ENCODE peak calls at places on chromosome 1, in four cellular contexts. One of them, this sample, is unnamed.

GRCh38 chr1:109739738-109740614 is 862 bp downstream of the GSTM3 start:
- DNase-seq in breast epithelium: peak
- DNase-seq in gastrocnemius medialis: peak
- DNase-seq in uterus: peak
- DNase-seq in this sample: no peak

GRCh38 chr1:14110040-14110439 is 410.1 kb downstream of the PRDM2 start:
- DNase-seq in breast epithelium: no peak
- DNase-seq in uterus: no peak
- DNase-seq in gastrocnemius medialis: no peak
- DNase-seq in this sample: no peak

GRCh38 chr1:101592861-101593260 is 356.0 kb downstream of the S1PR1 start:
- DNase-seq in uterus: no peak
- DNase-seq in gastrocnemius medialis: no peak
- DNase-seq in breast epithelium: no peak
- DNase-seq in this sample: no peak

GRCh38 chr1:172332230-172332629 is 88.3 kb upstream of the C1orf105 start:
- DNase-seq in gastrocnemius medialis: no peak
- DNase-seq in breast epithelium: no peak
- DNase-seq in uterus: no peak
- DNase-seq in this sample: no peak

GRCh38 chr1:79448426-79448825 is 441.9 kb upstream of the ADGRL4 start:
- DNase-seq in uterus: no peak
- DNase-seq in breast epithelium: no peak
- DNase-seq in gastrocnemius medialis: no peak
- DNase-seq in this sample: no peak

GRCh38 chr1:202018476-202019234 is 8.3 kb downstream of the ELF3 start:
- DNase-seq in breast epithelium: peak
- DNase-seq in uterus: no peak
- DNase-seq in gastrocnemius medialis: no peak
- DNase-seq in this sample: no peak

GRCh38 chr1:171221665-171222591 is 26.4 kb upstream of the FMO1 start:
- DNase-seq in breast epithelium: no peak
- DNase-seq in gastrocnemius medialis: no peak
- DNase-seq in uterus: no peak
- DNase-seq in this sample: no peak

GRCh38 chr1:203628185-203628996 is 1.8 kb downstream of the ATP2B4 start:
- DNase-seq in breast epithelium: no peak
- DNase-seq in gastrocnemius medialis: no peak
- DNase-seq in uterus: peak
- DNase-seq in this sample: no peak

GRCh38 chr1:216766633-216767325 is 43.5 kb upstream of the ESRRG start:
- DNase-seq in breast epithelium: no peak
- DNase-seq in gastrocnemius medialis: no peak
- DNase-seq in uterus: no peak
- DNase-seq in this sample: no peak

GRCh38 chr1:207581496-207582168 is 63.3 kb upstream of the CR1L start:
- DNase-seq in gastrocnemius medialis: no peak
- DNase-seq in breast epithelium: no peak
- DNase-seq in uterus: no peak
- DNase-seq in this sample: no peak

GRCh38 chr1:31483012-31483946 is 70.3 kb downstream of the SERINC2 start:
- DNase-seq in gastrocnemius medialis: peak
- DNase-seq in uterus: peak
- DNase-seq in breast epithelium: peak
- DNase-seq in this sample: no peak
- TF ChIP-seq POLR2A in gastrocnemius medialis: no peak
- TF ChIP-seq POLR2A in uterus: no peak
- TF ChIP-seq POLR2A in breast epithelium: no peak
- TF ChIP-seq POLR2A in this sample: no peak

DNA sequence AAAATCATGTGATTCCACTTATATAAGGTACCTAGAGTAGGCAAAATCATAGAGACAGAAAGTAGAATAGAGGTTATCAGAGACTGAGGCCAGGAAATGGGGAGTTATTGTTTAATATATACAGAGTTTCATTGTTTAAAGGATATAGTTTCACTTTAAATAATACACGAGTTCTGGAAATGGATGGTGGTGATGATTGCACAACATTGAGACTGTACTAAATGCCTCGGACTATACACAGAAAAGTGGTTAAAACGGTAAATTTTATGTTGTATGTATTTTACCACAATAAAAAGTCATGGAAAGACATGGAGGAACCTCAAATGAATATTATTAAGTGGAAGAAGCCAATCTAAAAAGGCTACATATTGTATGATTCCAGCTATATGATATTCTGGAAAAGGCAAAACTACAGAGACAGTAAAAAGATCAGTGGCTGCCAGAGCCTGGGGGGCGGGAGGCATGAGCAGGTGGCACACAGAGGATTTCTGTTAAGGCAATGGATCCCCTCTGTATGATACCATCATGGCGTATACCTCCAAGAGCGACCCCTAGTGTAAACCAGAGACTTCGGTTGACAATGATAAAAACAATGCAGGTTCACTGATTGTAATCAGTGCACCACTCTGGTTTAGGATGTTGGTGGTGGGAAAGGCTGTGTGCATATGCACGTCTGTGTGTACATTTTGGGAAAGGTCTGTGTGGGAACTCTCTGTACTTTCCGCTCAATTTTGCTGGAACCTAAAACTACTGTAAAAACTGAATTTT is 7.5 kb downstream of the C1orf198 start:
- DNase-seq in uterus: no peak
- DNase-seq in gastrocnemius medialis: no peak
- DNase-seq in breast epithelium: no peak
- DNase-seq in this sample: no peak
- TF ChIP-seq CTCF in uterus: no peak
- TF ChIP-seq CTCF in gastrocnemius medialis: no peak
- TF ChIP-seq CTCF in breast epithelium: no peak
- TF ChIP-seq CTCF in this sample: no peak

GRCh38 chr1:6861075-6861724 is 75.9 kb downstream of the CAMTA1 start:
- DNase-seq in breast epithelium: no peak
- DNase-seq in gastrocnemius medialis: no peak
- DNase-seq in uterus: no peak
- DNase-seq in this sample: no peak

GRCh38 chr1:6857831-6858230 is 72.6 kb downstream of the CAMTA1 start:
- DNase-seq in gastrocnemius medialis: no peak
- DNase-seq in breast epithelium: no peak
- DNase-seq in uterus: no peak
- DNase-seq in this sample: no peak

GRCh38 chr1:6858586-6858985 is 73.3 kb downstream of the CAMTA1 start:
- DNase-seq in breast epithelium: no peak
- DNase-seq in uterus: no peak
- DNase-seq in gastrocnemius medialis: no peak
- DNase-seq in this sample: no peak

GRCh38 chr1:6860401-6860800 is 75.1 kb downstream of the CAMTA1 start:
- DNase-seq in gastrocnemius medialis: no peak
- DNase-seq in uterus: no peak
- DNase-seq in breast epithelium: no peak
- DNase-seq in this sample: no peak

GRCh38 chr1:6859415-6860343 is 74.4 kb downstream of the CAMTA1 start:
- DNase-seq in uterus: peak
- DNase-seq in breast epithelium: no peak
- DNase-seq in gastrocnemius medialis: no peak
- DNase-seq in this sample: no peak
- H3K4me3 ChIP-seq in uterus: no peak
- H3K4me3 ChIP-seq in breast epithelium: no peak
- H3K4me3 ChIP-seq in gastrocnemius medialis: no peak
- H3K4me3 ChIP-seq in this sample: no peak

DNA sequence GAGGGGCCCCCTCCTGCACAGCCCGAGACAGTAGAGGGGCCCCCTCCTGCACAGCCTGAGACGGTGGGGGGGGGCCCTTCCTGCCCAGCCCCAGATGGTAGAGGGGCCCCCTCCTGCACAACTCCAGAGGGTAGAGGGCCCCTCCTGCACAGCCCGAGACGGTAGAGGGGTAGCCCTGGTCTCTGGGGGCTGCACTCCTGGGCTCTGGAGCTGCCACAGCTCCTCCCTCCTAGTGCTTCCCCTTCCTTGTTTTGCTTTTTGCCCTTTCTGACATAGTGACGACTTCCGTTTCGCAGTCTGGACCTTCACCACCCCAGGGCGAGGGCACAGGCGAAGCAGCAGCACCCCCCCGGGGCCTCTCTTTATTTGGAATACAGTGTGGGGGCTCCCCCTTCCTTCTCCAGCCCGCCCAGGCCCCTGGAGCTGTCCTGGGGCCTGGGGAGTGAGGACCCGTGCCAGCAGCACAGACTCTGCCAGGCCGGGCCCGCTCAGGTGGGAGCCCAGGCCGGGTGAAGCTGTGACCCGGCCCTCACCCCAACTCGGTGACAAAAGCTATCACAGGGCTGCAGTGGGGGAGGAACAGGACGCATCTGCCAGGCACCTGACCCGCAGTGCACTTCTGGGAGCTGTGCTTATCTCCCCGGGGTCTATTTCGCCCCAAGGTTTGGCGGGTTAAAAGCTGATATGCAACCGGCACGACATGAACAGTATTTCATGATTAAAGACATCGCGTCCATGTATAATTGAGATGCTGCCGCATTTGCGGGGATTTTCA is 1.1 kb upstream of the PRXL2B start:
- DNase-seq in uterus: peak
- DNase-seq in gastrocnemius medialis: peak
- DNase-seq in breast epithelium: peak
- DNase-seq in this sample: peak
- TF ChIP-seq POLR2A in uterus: peak
- TF ChIP-seq POLR2A in gastrocnemius medialis: peak
- TF ChIP-seq POLR2A in breast epithelium: peak
- TF ChIP-seq POLR2A in this sample: no peak

DNA sequence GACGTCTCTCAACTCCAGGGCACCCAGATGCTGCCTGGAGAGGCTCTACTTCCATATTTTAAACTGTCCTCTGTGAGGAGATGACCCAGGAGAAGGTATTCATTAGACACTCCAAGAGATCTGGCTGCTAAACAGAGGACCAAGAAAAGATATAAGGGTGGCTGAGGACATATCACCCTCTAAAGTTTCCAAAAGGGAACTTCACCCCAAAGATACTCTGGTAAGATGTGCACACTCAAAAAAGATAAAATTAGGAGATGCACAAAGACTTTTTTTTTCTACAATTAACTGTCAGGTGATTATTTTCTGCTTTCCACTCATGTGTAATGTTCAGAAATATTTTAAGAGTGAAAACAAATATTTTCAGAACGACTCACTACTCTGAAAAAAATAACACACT is 1.4 kb downstream of the ZNF670 start:
- DNase-seq in uterus: no peak
- DNase-seq in breast epithelium: no peak
- DNase-seq in gastrocnemius medialis: no peak
- DNase-seq in this sample: no peak
- TF ChIP-seq CTCF in uterus: no peak
- TF ChIP-seq CTCF in breast epithelium: no peak
- TF ChIP-seq CTCF in gastrocnemius medialis: no peak
- TF ChIP-seq CTCF in this sample: no peak

GRCh38 chr1:159141584-159142518 is 29.6 kb upstream of the CADM3 start:
- DNase-seq in uterus: no peak
- DNase-seq in gastrocnemius medialis: no peak
- DNase-seq in breast epithelium: no peak
- DNase-seq in this sample: no peak
- H3K4me3 ChIP-seq in uterus: no peak
- H3K4me3 ChIP-seq in gastrocnemius medialis: no peak
- H3K4me3 ChIP-seq in breast epithelium: no peak
- H3K4me3 ChIP-seq in this sample: no peak

DNA sequence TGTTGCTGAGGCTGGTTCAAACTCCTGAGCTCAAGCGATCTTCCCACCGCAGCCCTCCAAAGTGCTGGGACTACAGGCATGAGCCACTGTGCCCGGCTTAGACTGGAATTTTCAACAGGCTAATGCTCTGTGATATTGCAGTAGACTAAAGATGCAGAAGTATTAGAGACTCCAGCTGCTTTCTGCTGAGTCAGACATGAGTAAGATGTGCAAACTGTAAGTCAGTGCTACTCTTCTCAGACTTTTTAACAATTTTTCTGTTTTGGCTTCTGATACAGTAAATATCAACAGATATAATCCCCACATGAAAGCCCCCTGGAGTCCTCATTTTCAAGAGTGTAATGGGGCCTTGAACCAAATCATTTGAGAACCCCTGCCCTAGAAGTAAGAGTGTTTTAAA is 29.3 kb upstream of the NLRP3 start:
- DNase-seq in gastrocnemius medialis: no peak
- DNase-seq in uterus: no peak
- DNase-seq in breast epithelium: no peak
- DNase-seq in this sample: no peak
- TF ChIP-seq POLR2A in gastrocnemius medialis: no peak
- TF ChIP-seq POLR2A in uterus: no peak
- TF ChIP-seq POLR2A in breast epithelium: no peak
- TF ChIP-seq POLR2A in this sample: no peak

GRCh38 chr1:228725178-228725577 is 10.1 kb upstream of the RHOU start:
- DNase-seq in gastrocnemius medialis: no peak
- DNase-seq in breast epithelium: no peak
- DNase-seq in uterus: no peak
- DNase-seq in this sample: no peak

GRCh38 chr1:228723921-228724320 is 11.4 kb upstream of the RHOU start:
- DNase-seq in breast epithelium: no peak
- DNase-seq in uterus: no peak
- DNase-seq in gastrocnemius medialis: no peak
- DNase-seq in this sample: no peak

GRCh38 chr1:228732426-228732825 is 2.9 kb upstream of the RHOU start:
- DNase-seq in breast epithelium: no peak
- DNase-seq in uterus: no peak
- DNase-seq in gastrocnemius medialis: no peak
- DNase-seq in this sample: no peak

GRCh38 chr1:228723287-228723686 is 12.0 kb upstream of the RHOU start:
- DNase-seq in gastrocnemius medialis: no peak
- DNase-seq in uterus: no peak
- DNase-seq in breast epithelium: no peak
- DNase-seq in this sample: no peak

GRCh38 chr1:228727682-228728171 is 7.6 kb upstream of the RHOU start:
- DNase-seq in gastrocnemius medialis: no peak
- DNase-seq in breast epithelium: no peak
- DNase-seq in uterus: peak
- DNase-seq in this sample: no peak
- TF ChIP-seq CTCF in gastrocnemius medialis: no peak
- TF ChIP-seq CTCF in breast epithelium: no peak
- TF ChIP-seq CTCF in uterus: no peak
- TF ChIP-seq CTCF in this sample: no peak

GRCh38 chr1:239388578-239388977 is 2.2 kb downstream of the CHRM3 start:
- DNase-seq in uterus: no peak
- DNase-seq in gastrocnemius medialis: no peak
- DNase-seq in breast epithelium: no peak
- DNase-seq in this sample: no peak

GRCh38 chr1:239387304-239388231 is 1.2 kb downstream of the CHRM3 start:
- DNase-seq in breast epithelium: no peak
- DNase-seq in gastrocnemius medialis: no peak
- DNase-seq in uterus: no peak
- DNase-seq in this sample: no peak

GRCh38 chr1:239389703-239390102 is 3.3 kb downstream of the CHRM3 start:
- DNase-seq in gastrocnemius medialis: no peak
- DNase-seq in breast epithelium: no peak
- DNase-seq in uterus: no peak
- DNase-seq in this sample: no peak

GRCh38 chr1:239383714-239384113 is 2.7 kb upstream of the CHRM3 start:
- DNase-seq in uterus: no peak
- DNase-seq in breast epithelium: no peak
- DNase-seq in gastrocnemius medialis: no peak
- DNase-seq in this sample: no peak

GRCh38 chr1:239386453-239387303 is at the start of gene CHRM3:
- DNase-seq in uterus: peak
- DNase-seq in breast epithelium: peak
- DNase-seq in gastrocnemius medialis: no peak
- DNase-seq in this sample: no peak
- H3K4me3 ChIP-seq in uterus: peak
- H3K4me3 ChIP-seq in breast epithelium: peak
- H3K4me3 ChIP-seq in gastrocnemius medialis: peak
- H3K4me3 ChIP-seq in this sample: peak